ENCODE peak calls at places on chromosomes 5 and 9, in seven cellular contexts. R, N, G, C, M, O and Q are unnamed samples. For H3K4me1, the result is how much of the 10 kb centered on the place peaks cover.

GRCh38 chr9:134461436-134461982 is 135.3 kb downstream of the RXRA start:
- DNase-seq in R (no peak), N (no peak), G (no peak), C (no peak), M (no peak), O (no peak), Q (no peak)

GRCh38 chr9:115494393-115494792 is 376.4 kb upstream of the TNC start:
- DNase-seq in R (peak), N (no peak), G (no peak), C (no peak), M (peak), O (no peak), Q (no peak)

GRCh38 chr5:149152317-149152746 is 11.0 kb downstream of the ABLIM3 start:
- DNase-seq in R (peak), N (no peak), G (peak), C (no peak), M (no peak), O (no peak), Q (peak)

GRCh38 chr9:82037126-82037525 is 48.6 kb downstream of the SPATA31D1 start:
- DNase-seq in R (peak), N (no peak), G (no peak), C (no peak), M (no peak), O (no peak), Q (no peak)

GRCh38 chr5:132225165-132226032 is 2.3 kb downstream of the P4HA2 start:
- DNase-seq in R (peak), N (no peak), G (peak), C (peak), M (peak), O (no peak), Q (no peak)

GRCh38 chr9:696332-697090 is 145.0 kb upstream of the DMRT1 start:
- DNase-seq in R (peak), N (no peak), G (peak), C (no peak), M (peak), O (no peak), Q (peak)

GRCh38 chr9:13970018-13970417 is 343.9 kb downstream of the NFIB start:
- DNase-seq in R (peak), N (no peak), G (no peak), C (no peak), M (no peak), O (no peak), Q (no peak)

GRCh38 chr5:6225121-6225607 is 153.2 kb downstream of the MED10 start:
- DNase-seq in R (no peak), N (no peak), G (no peak), C (no peak), M (no peak), O (no peak), Q (no peak)

GRCh38 chr5:132500931-132501628 is 10.5 kb upstream of the IRF1 start:
- DNase-seq in R (peak), N (no peak), G (peak), C (peak), M (peak), O (no peak), Q (peak)

GRCh38 chr9:99231708-99232107 is 9.6 kb downstream of the SEC61B start:
- DNase-seq in R (peak), N (no peak), G (peak), C (no peak), M (no peak), O (no peak), Q (peak)

GRCh38 chr5:111394580-111394979 is 117.8 kb downstream of the STARD4 start:
- DNase-seq in R (peak), N (no peak), G (peak), C (no peak), M (peak), O (no peak), Q (no peak)

GRCh38 chr5:163861670-163862069 is 356.3 kb downstream of the MAT2B start:
- DNase-seq in R (no peak), N (no peak), G (no peak), C (no peak), M (no peak), O (no peak), Q (no peak)

GRCh38 chr9:129619787-129620668 is 873 bp downstream of the C9orf50 start:
- DNase-seq in R (peak), N (no peak), G (peak), C (peak), M (no peak), O (no peak), Q (peak)

GRCh38 chr5:14011089-14012004 is 66.9 kb upstream of the DNAH5 start:
- DNase-seq in R (peak), N (peak), G (peak), C (peak), M (peak), O (peak), Q (peak)

GRCh38 chr5:136020383-136021015 is 8.3 kb upstream of the TGFBI start:
- DNase-seq in R (peak), N (no peak), G (peak), C (no peak), M (peak), O (no peak), Q (no peak)

GRCh38 chr9:21491742-21492141 is 9.6 kb upstream of the IFNE start:
- DNase-seq in R (peak), N (no peak), G (no peak), C (no peak), M (no peak), O (no peak), Q (no peak)

GRCh38 chr9:34929506-34930102 is 28.5 kb upstream of the PHF24 start:
- DNase-seq in R (peak), N (peak), G (peak), C (peak), M (peak), O (peak), Q (peak)

GRCh38 chr5:108481355-108481931 is 99.5 kb upstream of the FBXL17 start:
- DNase-seq in R (peak), N (peak), G (peak), C (peak), M (peak), O (peak), Q (peak)

GRCh38 chr5:103259705-103260355 is 1.3 kb downstream of the MACIR start:
- DNase-seq in R (peak), N (no peak), G (peak), C (peak), M (peak), O (no peak), Q (peak)

GRCh38 chr9:75069171-75069570 is 18.8 kb downstream of the NMRK1 start:
- DNase-seq in R (no peak), N (no peak), G (no peak), C (no peak), M (no peak), O (no peak), Q (no peak)

GRCh38 chr9:69181908-69182353 is 7.9 kb downstream of the TJP2 start:
- DNase-seq in R (peak), N (no peak), G (peak), C (no peak), M (peak), O (no peak), Q (no peak)

GRCh38 chr9:127561491-127562270 is 50.4 kb upstream of the STXBP1 start:
- DNase-seq in R (peak), N (no peak), G (peak), C (peak), M (peak), O (no peak), Q (peak)

GRCh38 chr5:108353087-108353486 is 28.8 kb downstream of the FBXL17 start:
- DNase-seq in R (no peak), N (no peak), G (no peak), C (no peak), M (no peak), O (no peak), Q (no peak)

GRCh38 chr5:17951392-17952169 is 317.3 kb downstream of the TAF11L14 start:
- DNase-seq in R (no peak), N (peak), G (no peak), C (peak), M (peak), O (peak), Q (peak)

GRCh38 chr5:99600952-99601351 is 672.1 kb upstream of the CHD1 start:
- DNase-seq in R (peak), N (no peak), G (no peak), C (no peak), M (no peak), O (no peak), Q (no peak)

GRCh38 chr9:3401556-3401955 is 124.2 kb downstream of the RFX3 start:
- DNase-seq in R (no peak), N (peak), G (no peak), C (no peak), M (no peak), O (no peak), Q (no peak)

GRCh38 chr5:179553875-179554274 is 3.5 kb downstream of the RUFY1 start:
- DNase-seq in R (peak), N (no peak), G (peak), C (peak), M (peak), O (no peak), Q (peak)

DNA sequence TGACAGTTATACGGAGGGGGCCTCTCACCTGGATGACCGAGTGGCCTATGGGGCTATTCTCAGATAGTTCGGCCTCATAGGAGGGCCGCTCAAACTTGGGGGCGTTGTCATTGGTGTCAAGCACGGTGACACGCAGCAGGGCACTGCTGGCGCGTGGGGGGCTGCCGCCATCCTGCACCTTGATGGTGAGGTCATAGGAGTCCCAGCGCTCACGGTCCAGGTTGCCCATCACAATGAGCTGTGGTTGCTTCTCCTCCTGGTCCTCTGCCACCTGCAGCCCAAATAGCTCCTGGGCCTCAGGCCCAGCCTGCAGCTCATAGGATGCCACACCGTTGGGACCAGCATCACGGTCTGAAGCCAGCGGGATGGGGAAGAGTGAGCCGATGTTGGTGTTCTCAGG is 9.7 kb downstream of the PCDH1 start:
- DNase-seq in R (no peak), N (no peak), G (no peak), C (peak), M (no peak), O (no peak), Q (no peak)
- H3K4me1 ChIP-seq in R (under half), N (under half), G (under half), C (under half), M (under half), O (under half), Q (under half)

GRCh38 chr5:53392073-53392472 is 88.4 kb upstream of the FST start:
- DNase-seq in R (no peak), N (no peak), G (no peak), C (no peak), M (no peak), O (no peak), Q (no peak)

GRCh38 chr5:53386341-53386740 is 94.1 kb upstream of the FST start:
- DNase-seq in R (no peak), N (no peak), G (no peak), C (no peak), M (no peak), O (no peak), Q (no peak)

DNA sequence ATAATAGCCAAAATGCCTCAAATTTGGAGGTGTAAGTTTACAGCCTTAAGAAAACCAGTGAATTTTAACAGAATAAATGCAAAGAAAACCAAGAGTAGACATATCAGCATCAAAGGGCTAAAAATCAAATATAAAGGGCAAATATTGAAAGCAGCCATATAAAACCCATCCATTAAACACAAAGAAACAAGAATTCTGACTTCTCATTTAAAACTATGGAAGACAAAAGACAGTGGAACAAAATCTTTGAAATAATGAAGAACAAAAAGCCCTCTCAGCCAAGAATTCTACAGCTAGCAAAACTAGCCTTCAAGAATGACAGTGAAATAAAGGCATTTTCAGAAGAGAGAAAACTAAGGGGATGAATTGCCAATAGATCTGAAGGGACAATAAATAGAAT is 91.3 kb upstream of the FST start:
- DNase-seq in R (no peak), N (no peak), G (no peak), C (no peak), M (no peak), O (no peak), Q (no peak)
- H2AK5ac ChIP-seq in R (no peak), N (no peak), G (no peak), C (no peak), M (no peak), O (no peak), Q (no peak)

GRCh38 chr5:138263581-138263980 is 10.8 kb downstream of the GFRA3 start:
- DNase-seq in R (no peak), N (no peak), G (no peak), C (no peak), M (no peak), O (no peak), Q (no peak)
- H3K4me1 ChIP-seq in R (under half), N (under half), G (under half), C (under half), M (under half), O (under half), Q (under half)

GRCh38 chr5:133799556-133799955 is 168.9 kb downstream of the C5orf15 start:
- DNase-seq in R (no peak), N (no peak), G (no peak), C (no peak), M (no peak), O (no peak), Q (no peak)
- H2AK5ac ChIP-seq in R (no peak), N (no peak), G (no peak), C (no peak), M (no peak), O (no peak), Q (no peak)